ENCODE peak calls at places on chromosomes 2 and 18, in ten cellular contexts. One of them, this sample, is unnamed.

GRCh38 chr18:35458677-35459441 is 38.9 kb downstream of the INO80C start:
- DNase-seq in PC-3: peak; percentile 71
- DNase-seq in heart left ventricle: peak; percentile 85
- DNase-seq in OCI-LY7: no peak
- DNase-seq in LNCaP clone FGC: no peak
- DNase-seq in fibroblast of the aortic adventitia: peak; percentile 79
- DNase-seq in left lung: peak; percentile 66
- DNase-seq in mammary epithelial cell: peak; percentile 84
- DNase-seq in ascending aorta: no peak
- DNase-seq in uterus: peak; percentile 59
- DNase-seq in this sample: peak; percentile 74

GRCh38 chr2:60529111-60529510 is 24.3 kb downstream of the BCL11A start:
- DNase-seq in mammary epithelial cell: no peak
- DNase-seq in fibroblast of the aortic adventitia: no peak
- DNase-seq in left lung: peak; percentile 68
- DNase-seq in PC-3: no peak
- DNase-seq in ascending aorta: no peak
- DNase-seq in uterus: no peak
- DNase-seq in heart left ventricle: no peak
- DNase-seq in LNCaP clone FGC: no peak
- DNase-seq in OCI-LY7: no peak
- DNase-seq in this sample: no peak

GRCh38 chr18:22585333-22585732 is 167.6 kb upstream of the CTAGE1 start:
- DNase-seq in ascending aorta: no peak
- DNase-seq in fibroblast of the aortic adventitia: no peak
- DNase-seq in OCI-LY7: no peak
- DNase-seq in left lung: no peak
- DNase-seq in mammary epithelial cell: no peak
- DNase-seq in uterus: no peak
- DNase-seq in LNCaP clone FGC: no peak
- DNase-seq in PC-3: no peak
- DNase-seq in heart left ventricle: no peak
- DNase-seq in this sample: no peak

GRCh38 chr2:42072349-42073118 is 24.7 kb downstream of the PKDCC start:
- DNase-seq in mammary epithelial cell: peak; percentile 9
- DNase-seq in heart left ventricle: peak; percentile 80
- DNase-seq in uterus: no peak
- DNase-seq in ascending aorta: no peak
- DNase-seq in PC-3: no peak
- DNase-seq in OCI-LY7: no peak
- DNase-seq in left lung: peak; percentile 38
- DNase-seq in LNCaP clone FGC: no peak
- DNase-seq in fibroblast of the aortic adventitia: peak; percentile 37
- DNase-seq in this sample: no peak

GRCh38 chr2:69208023-69208595 is 178.9 kb downstream of the GFPT1 start:
- DNase-seq in OCI-LY7: no peak
- DNase-seq in fibroblast of the aortic adventitia: peak; percentile 18
- DNase-seq in heart left ventricle: no peak
- DNase-seq in LNCaP clone FGC: no peak
- DNase-seq in mammary epithelial cell: no peak
- DNase-seq in left lung: no peak
- DNase-seq in ascending aorta: no peak
- DNase-seq in PC-3: peak; percentile 18
- DNase-seq in uterus: no peak
- DNase-seq in this sample: no peak

GRCh38 chr2:207256476-207257207 is 90.9 kb upstream of the KLF7 start:
- DNase-seq in ascending aorta: no peak
- DNase-seq in LNCaP clone FGC: no peak
- DNase-seq in left lung: no peak
- DNase-seq in uterus: no peak
- DNase-seq in heart left ventricle: no peak
- DNase-seq in mammary epithelial cell: no peak
- DNase-seq in OCI-LY7: no peak
- DNase-seq in fibroblast of the aortic adventitia: peak; percentile 67
- DNase-seq in PC-3: no peak
- DNase-seq in this sample: peak; percentile 54

GRCh38 chr2:108263425-108263824 is 23.7 kb downstream of the SULT1C3 start:
- DNase-seq in LNCaP clone FGC: no peak
- DNase-seq in left lung: no peak
- DNase-seq in OCI-LY7: no peak
- DNase-seq in PC-3: no peak
- DNase-seq in uterus: no peak
- DNase-seq in ascending aorta: no peak
- DNase-seq in heart left ventricle: no peak
- DNase-seq in mammary epithelial cell: no peak
- DNase-seq in fibroblast of the aortic adventitia: no peak
- DNase-seq in this sample: no peak

GRCh38 chr18:2981212-2981728 is 31.7 kb downstream of the LPIN2 start:
- DNase-seq in PC-3: peak; percentile 84
- DNase-seq in heart left ventricle: no peak
- DNase-seq in left lung: no peak
- DNase-seq in uterus: no peak
- DNase-seq in fibroblast of the aortic adventitia: peak; percentile 75
- DNase-seq in OCI-LY7: peak; percentile 29
- DNase-seq in ascending aorta: no peak
- DNase-seq in mammary epithelial cell: peak; percentile 69
- DNase-seq in LNCaP clone FGC: peak; percentile 34
- DNase-seq in this sample: peak; percentile 83

GRCh38 chr2:149645391-149645790 is 57.8 kb upstream of the MMADHC start:
- DNase-seq in PC-3: peak; percentile 50
- DNase-seq in LNCaP clone FGC: no peak
- DNase-seq in uterus: no peak
- DNase-seq in fibroblast of the aortic adventitia: peak; percentile 63
- DNase-seq in ascending aorta: no peak
- DNase-seq in left lung: no peak
- DNase-seq in mammary epithelial cell: no peak
- DNase-seq in heart left ventricle: no peak
- DNase-seq in OCI-LY7: no peak
- DNase-seq in this sample: peak; percentile 53

GRCh38 chr2:215269397-215270117 is 42.3 kb upstream of the ATIC start:
- DNase-seq in LNCaP clone FGC: peak; percentile 91
- DNase-seq in PC-3: peak; percentile 82
- DNase-seq in mammary epithelial cell: peak; percentile 56
- DNase-seq in left lung: no peak
- DNase-seq in fibroblast of the aortic adventitia: peak; percentile 92
- DNase-seq in uterus: peak; percentile 59
- DNase-seq in heart left ventricle: no peak
- DNase-seq in ascending aorta: no peak
- DNase-seq in OCI-LY7: peak; percentile 70
- DNase-seq in this sample: peak; percentile 90

GRCh38 chr2:208722737-208723136 is 316.1 kb downstream of the PTH2R start:
- DNase-seq in heart left ventricle: no peak
- DNase-seq in ascending aorta: no peak
- DNase-seq in LNCaP clone FGC: no peak
- DNase-seq in mammary epithelial cell: no peak
- DNase-seq in PC-3: no peak
- DNase-seq in OCI-LY7: no peak
- DNase-seq in uterus: no peak
- DNase-seq in fibroblast of the aortic adventitia: no peak
- DNase-seq in left lung: no peak
- DNase-seq in this sample: no peak

GRCh38 chr2:179745615-179746263 is 115.7 kb downstream of the ZNF385B start:
- DNase-seq in heart left ventricle: no peak
- DNase-seq in OCI-LY7: no peak
- DNase-seq in left lung: peak; percentile 44
- DNase-seq in LNCaP clone FGC: no peak
- DNase-seq in uterus: no peak
- DNase-seq in fibroblast of the aortic adventitia: peak; percentile 11
- DNase-seq in ascending aorta: no peak
- DNase-seq in PC-3: no peak
- DNase-seq in mammary epithelial cell: no peak
- DNase-seq in this sample: no peak

GRCh38 chr2:189338119-189338518 is 103.2 kb upstream of the WDR75 start:
- DNase-seq in PC-3: no peak
- DNase-seq in fibroblast of the aortic adventitia: peak; percentile 55
- DNase-seq in left lung: no peak
- DNase-seq in mammary epithelial cell: no peak
- DNase-seq in LNCaP clone FGC: no peak
- DNase-seq in OCI-LY7: no peak
- DNase-seq in ascending aorta: no peak
- DNase-seq in heart left ventricle: no peak
- DNase-seq in uterus: no peak
- DNase-seq in this sample: no peak

GRCh38 chr2:230170532-230170931 is 49.3 kb downstream of the SP110 start:
- DNase-seq in heart left ventricle: no peak
- DNase-seq in OCI-LY7: no peak
- DNase-seq in left lung: no peak
- DNase-seq in uterus: peak; percentile 33
- DNase-seq in ascending aorta: no peak
- DNase-seq in LNCaP clone FGC: peak; percentile 62
- DNase-seq in fibroblast of the aortic adventitia: no peak
- DNase-seq in mammary epithelial cell: no peak
- DNase-seq in PC-3: peak; percentile 66
- DNase-seq in this sample: peak; percentile 60

GRCh38 chr18:73245345-73245744 is 377.6 kb upstream of the NETO1 start:
- DNase-seq in fibroblast of the aortic adventitia: no peak
- DNase-seq in OCI-LY7: no peak
- DNase-seq in ascending aorta: no peak
- DNase-seq in PC-3: no peak
- DNase-seq in mammary epithelial cell: no peak
- DNase-seq in left lung: no peak
- DNase-seq in heart left ventricle: no peak
- DNase-seq in uterus: no peak
- DNase-seq in LNCaP clone FGC: no peak
- DNase-seq in this sample: no peak

GRCh38 chr2:37713258-37713700 is 41.8 kb upstream of the CDC42EP3 start:
- DNase-seq in fibroblast of the aortic adventitia: peak; percentile 94
- DNase-seq in mammary epithelial cell: peak; percentile 90
- DNase-seq in left lung: no peak
- DNase-seq in LNCaP clone FGC: no peak
- DNase-seq in ascending aorta: no peak
- DNase-seq in OCI-LY7: no peak
- DNase-seq in heart left ventricle: no peak
- DNase-seq in PC-3: peak; percentile 71
- DNase-seq in uterus: no peak
- DNase-seq in this sample: peak; percentile 87

GRCh38 chr2:110637093-110637492 is 40.8 kb downstream of the BUB1 start:
- DNase-seq in heart left ventricle: no peak
- DNase-seq in OCI-LY7: no peak
- DNase-seq in PC-3: no peak
- DNase-seq in mammary epithelial cell: no peak
- DNase-seq in left lung: no peak
- DNase-seq in ascending aorta: no peak
- DNase-seq in uterus: no peak
- DNase-seq in LNCaP clone FGC: no peak
- DNase-seq in fibroblast of the aortic adventitia: no peak
- DNase-seq in this sample: no peak

GRCh38 chr2:158817596-158817995 is 22.5 kb downstream of the DAPL1 start:
- DNase-seq in uterus: no peak
- DNase-seq in heart left ventricle: no peak
- DNase-seq in PC-3: no peak
- DNase-seq in fibroblast of the aortic adventitia: peak; percentile 45
- DNase-seq in left lung: no peak
- DNase-seq in ascending aorta: no peak
- DNase-seq in mammary epithelial cell: no peak
- DNase-seq in LNCaP clone FGC: no peak
- DNase-seq in OCI-LY7: no peak
- DNase-seq in this sample: no peak

GRCh38 chr2:203873921-203874631 is 6.5 kb downstream of the CTLA4 start:
- DNase-seq in LNCaP clone FGC: no peak
- DNase-seq in OCI-LY7: peak; percentile 54
- DNase-seq in fibroblast of the aortic adventitia: no peak
- DNase-seq in left lung: no peak
- DNase-seq in uterus: no peak
- DNase-seq in ascending aorta: no peak
- DNase-seq in mammary epithelial cell: peak; percentile 50
- DNase-seq in heart left ventricle: no peak
- DNase-seq in PC-3: peak; percentile 76
- DNase-seq in this sample: no peak

GRCh38 chr2:95231723-95232122 is 24.4 kb downstream of the ZNF892 start:
- DNase-seq in mammary epithelial cell: peak; percentile 57
- DNase-seq in uterus: no peak
- DNase-seq in PC-3: peak; percentile 93
- DNase-seq in LNCaP clone FGC: peak; percentile 50
- DNase-seq in OCI-LY7: peak; percentile 58
- DNase-seq in ascending aorta: no peak
- DNase-seq in left lung: peak; percentile 41
- DNase-seq in fibroblast of the aortic adventitia: peak; percentile 68
- DNase-seq in heart left ventricle: no peak
- DNase-seq in this sample: peak; percentile 78
- TF ChIP-seq CTCF in mammary epithelial cell: peak; percentile 99
- TF ChIP-seq CTCF in uterus: no peak
- TF ChIP-seq CTCF in PC-3: peak; percentile 96
- TF ChIP-seq CTCF in LNCaP clone FGC: peak; percentile 90
- TF ChIP-seq CTCF in OCI-LY7: peak; percentile 90
- TF ChIP-seq CTCF in ascending aorta: peak; percentile 21
- TF ChIP-seq CTCF in left lung: peak; percentile 65
- TF ChIP-seq CTCF in fibroblast of the aortic adventitia: peak; percentile 83
- TF ChIP-seq CTCF in heart left ventricle: peak; percentile 40
- TF ChIP-seq CTCF in this sample: peak; percentile 89

GRCh38 chr2:121961761-121962160 is 206.3 kb downstream of the TSN start:
- DNase-seq in heart left ventricle: no peak
- DNase-seq in uterus: no peak
- DNase-seq in PC-3: no peak
- DNase-seq in left lung: no peak
- DNase-seq in LNCaP clone FGC: no peak
- DNase-seq in fibroblast of the aortic adventitia: no peak
- DNase-seq in mammary epithelial cell: no peak
- DNase-seq in OCI-LY7: no peak
- DNase-seq in ascending aorta: no peak
- DNase-seq in this sample: no peak
- H3K4me3 ChIP-seq in heart left ventricle: no peak overlapping the region
- H3K4me3 ChIP-seq in uterus: no peak overlapping the region
- H3K4me3 ChIP-seq in PC-3: no peak overlapping the region
- H3K4me3 ChIP-seq in left lung: no peak overlapping the region
- H3K4me3 ChIP-seq in LNCaP clone FGC: no peak overlapping the region
- H3K4me3 ChIP-seq in fibroblast of the aortic adventitia: no peak overlapping the region
- H3K4me3 ChIP-seq in mammary epithelial cell: no peak overlapping the region
- H3K4me3 ChIP-seq in OCI-LY7: no peak overlapping the region
- H3K4me3 ChIP-seq in ascending aorta: no peak overlapping the region
- H3K4me3 ChIP-seq in this sample: no peak overlapping the region

GRCh38 chr2:222861411-222862067 is 703 bp downstream of the ACSL3 start:
- DNase-seq in left lung: peak; percentile 52
- DNase-seq in PC-3: no peak
- DNase-seq in uterus: peak; percentile 28
- DNase-seq in ascending aorta: no peak
- DNase-seq in mammary epithelial cell: peak; percentile 17
- DNase-seq in LNCaP clone FGC: no peak
- DNase-seq in heart left ventricle: peak; percentile 76
- DNase-seq in fibroblast of the aortic adventitia: no peak
- DNase-seq in OCI-LY7: peak; percentile 47
- DNase-seq in this sample: peak; percentile 29
- TF ChIP-seq CTCF in left lung: no peak
- TF ChIP-seq CTCF in PC-3: no peak
- TF ChIP-seq CTCF in uterus: no peak
- TF ChIP-seq CTCF in ascending aorta: peak; percentile 4
- TF ChIP-seq CTCF in mammary epithelial cell: peak; percentile 0
- TF ChIP-seq CTCF in LNCaP clone FGC: no peak
- TF ChIP-seq CTCF in heart left ventricle: no peak
- TF ChIP-seq CTCF in fibroblast of the aortic adventitia: no peak
- TF ChIP-seq CTCF in OCI-LY7: no peak
- TF ChIP-seq CTCF in this sample: no peak

DNA sequence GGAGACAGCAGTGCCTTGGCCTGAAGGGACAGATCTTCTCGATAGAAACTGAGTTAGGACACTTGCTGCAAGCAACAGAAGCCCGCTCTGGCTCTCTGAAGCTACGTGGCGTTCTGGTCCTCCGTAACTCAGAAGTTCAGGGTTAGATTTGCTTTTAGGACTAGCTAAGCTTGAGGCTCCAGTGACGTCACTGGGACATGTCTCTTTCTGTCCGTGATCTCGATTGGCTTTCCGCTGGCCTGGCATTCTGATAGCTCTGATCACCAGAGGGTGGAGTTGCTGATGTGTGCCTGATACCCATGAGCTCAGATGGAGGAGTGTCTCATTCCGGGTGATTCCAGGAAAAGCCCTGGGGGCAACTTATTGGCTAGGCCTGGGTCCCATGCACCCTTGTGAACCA is 75.0 kb downstream of the GLI2 start:
- DNase-seq in LNCaP clone FGC: no peak
- DNase-seq in heart left ventricle: no peak
- DNase-seq in uterus: no peak
- DNase-seq in left lung: no peak
- DNase-seq in fibroblast of the aortic adventitia: no peak
- DNase-seq in ascending aorta: no peak
- DNase-seq in OCI-LY7: no peak
- DNase-seq in PC-3: no peak
- DNase-seq in mammary epithelial cell: no peak
- DNase-seq in this sample: no peak
- H3K4me3 ChIP-seq in LNCaP clone FGC: no peak overlapping the region
- H3K4me3 ChIP-seq in heart left ventricle: no peak overlapping the region
- H3K4me3 ChIP-seq in uterus: no peak overlapping the region
- H3K4me3 ChIP-seq in left lung: no peak overlapping the region
- H3K4me3 ChIP-seq in fibroblast of the aortic adventitia: no peak overlapping the region
- H3K4me3 ChIP-seq in ascending aorta: no peak overlapping the region
- H3K4me3 ChIP-seq in OCI-LY7: no peak overlapping the region
- H3K4me3 ChIP-seq in PC-3: no peak overlapping the region
- H3K4me3 ChIP-seq in mammary epithelial cell: no peak overlapping the region
- H3K4me3 ChIP-seq in this sample: no peak overlapping the region